ENCODE peak calls at places on chromosome 21, in ten cellular contexts. L is left ventricle myocardium inferior; E is CD4-positive, CD25-positive, alpha-beta regulatory T cell; D is aorta; K is substantia nigra; B is HCT116; N is uterus; V is effector memory CD4-positive, alpha-beta T cell; Z is psoas muscle; W is mesenchymal stem cell. F is an unnamed sample.
A peak's percentile ranks its signal among the peaks of the same experiment; 100 is the strongest.

GRCh38 chr21:34779860-34780259 is 111.1 kb downstream of the CLIC6 start:
- DNase-seq in B (no peak), K (no peak), N (no peak), Z (no peak), E (no peak), D (no peak), W (no peak), V (no peak), L (no peak), F (no peak)

GRCh38 chr21:27703806-27704205 is 736.9 kb upstream of the ADAMTS5 start:
- DNase-seq in V (no peak), D (no peak), E (no peak), B (no peak), W (no peak), K (no peak), N (peak; percentile 25), Z (no peak), L (no peak), F (no peak)

GRCh38 chr21:33640697-33641338 is 723 bp downstream of the CRYZL1 start:
- DNase-seq in N (peak; percentile 19), K (no peak), V (no peak), E (no peak), D (no peak), L (no peak), B (peak; percentile 4), Z (no peak), W (peak; percentile 53), F (peak; percentile 34)

GRCh38 chr21:42609806-42610205 is 43.6 kb upstream of the PDE9A start:
- DNase-seq in B (no peak), W (no peak), E (peak; percentile 26), K (no peak), D (peak; percentile 51), L (no peak), V (peak; percentile 15), N (no peak), Z (no peak), F (no peak)

GRCh38 chr21:42632336-42632751 is 21.1 kb upstream of the PDE9A start:
- DNase-seq in W (no peak), V (no peak), B (no peak), D (peak; percentile 69), L (no peak), E (no peak), N (no peak), K (no peak), Z (no peak), F (no peak)

GRCh38 chr21:16137106-16137505 is 407.3 kb downstream of the USP25 start:
- DNase-seq in B (no peak), V (no peak), K (no peak), L (no peak), Z (no peak), D (no peak), W (no peak), E (no peak), N (no peak), F (no peak)

GRCh38 chr21:29360799-29361765 is 62.4 kb downstream of the BACH1 start:
- DNase-seq in Z (no peak), V (no peak), L (no peak), W (no peak), K (peak; percentile 5), N (no peak), E (peak; percentile 41), D (no peak), B (no peak), F (no peak)

GRCh38 chr21:44442266-44443125 is 12.8 kb upstream of the LRRC3 start:
- DNase-seq in Z (peak; percentile 32), D (peak; percentile 61), K (no peak), W (no peak), L (no peak), B (no peak), N (no peak), V (no peak), E (no peak), F (no peak)

GRCh38 chr21:25859264-25859931 is 124.6 kb downstream of the GABPA start:
- DNase-seq in N (no peak), B (no peak), W (no peak), K (no peak), E (no peak), Z (no peak), D (no peak), V (no peak), L (no peak), F (no peak)

GRCh38 chr21:39188521-39189139 is 5.4 kb upstream of the PSMG1 start:
- DNase-seq in B (no peak), K (no peak), E (no peak), N (no peak), D (no peak), W (no peak), V (no peak), Z (no peak), L (no peak), F (no peak)

GRCh38 chr21:44437696-44438431 is 17.4 kb upstream of the LRRC3 start:
- DNase-seq in N (no peak), W (no peak), B (no peak), Z (peak; percentile 44), L (no peak), D (peak; percentile 64), K (no peak), E (no peak), V (no peak), F (no peak)

GRCh38 chr21:37153193-37153934 is 80.3 kb downstream of the TTC3 start:
- DNase-seq in N (peak; percentile 70), Z (no peak), L (no peak), D (no peak), V (no peak), W (peak; percentile 26), B (no peak), K (no peak), E (no peak), F (peak; percentile 14)

GRCh38 chr21:35234725-35235124 is 185.6 kb upstream of the RUNX1 start:
- DNase-seq in N (no peak), K (no peak), D (no peak), L (no peak), Z (no peak), E (peak; percentile 50), W (peak; percentile 36), V (no peak), B (no peak), F (no peak)

GRCh38 chr21:21712761-21713558 is 714.8 kb downstream of the NCAM2 start:
- DNase-seq in V (no peak), E (no peak), K (no peak), Z (no peak), D (no peak), B (no peak), W (peak; percentile 2), N (no peak), L (no peak), F (no peak)

GRCh38 chr21:42887321-42887720 is 5.8 kb upstream of the NDUFV3 start:
- DNase-seq in V (no peak), N (no peak), B (no peak), L (no peak), Z (no peak), W (peak; percentile 28), E (no peak), D (no peak), K (no peak), F (no peak)

GRCh38 chr21:36700961-36701911 is 2.3 kb downstream of the SIM2 start:
- DNase-seq in D (no peak), N (no peak), K (no peak), E (no peak), W (no peak), Z (no peak), B (no peak), L (no peak), V (no peak), F (no peak)

GRCh38 chr21:26842976-26843911 is 2.0 kb downstream of the ADAMTS1 start:
- DNase-seq in N (peak; percentile 96), B (no peak), E (peak; percentile 47), W (peak; percentile 96), K (peak; percentile 85), L (peak; percentile 95), D (peak; percentile 97), Z (peak; percentile 96), V (no peak), F (peak; percentile 92)

GRCh38 chr21:40120944-40121575 is 253.8 kb downstream of the PCP4 start:
- DNase-seq in D (no peak), Z (no peak), N (no peak), K (no peak), V (no peak), B (no peak), L (no peak), E (no peak), W (no peak), F (no peak)

GRCh38 chr21:18840239-18840638 is 436.7 kb upstream of the TMPRSS15 start:
- DNase-seq in B (peak; percentile 0), E (no peak), K (no peak), D (no peak), V (no peak), L (no peak), W (no peak), N (no peak), Z (no peak), F (no peak)

DNA sequence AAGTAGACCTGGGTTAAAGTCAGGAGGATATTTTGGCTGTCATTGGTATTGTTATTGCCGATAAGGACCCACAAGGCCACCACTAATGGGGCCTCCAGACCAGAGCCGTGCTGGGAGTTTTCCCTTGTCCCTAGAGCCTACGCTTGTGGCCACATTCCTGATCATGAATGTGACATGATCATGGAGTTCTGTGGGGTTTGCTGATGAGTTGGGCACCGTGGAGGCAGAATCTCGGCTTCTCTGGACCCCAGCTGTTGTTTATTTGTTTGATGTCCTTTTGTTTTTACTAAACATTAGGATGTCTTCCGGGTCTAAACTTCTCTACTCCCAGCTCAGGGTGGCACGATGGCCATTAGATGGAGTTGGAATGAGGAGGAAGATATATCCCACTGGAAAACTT is 74.9 kb upstream of the TMPRSS2 start:
- DNase-seq in E (no peak), L (no peak), Z (no peak), W (no peak), K (no peak), V (no peak), D (no peak), B (no peak), N (no peak), F (no peak)
- H3K27ac ChIP-seq in E (no peak overlapping the region), L (no peak overlapping the region), Z (no peak overlapping the region), W (no peak overlapping the region), K (no peak overlapping the region), V (no peak overlapping the region), D (no peak overlapping the region), B (no peak overlapping the region), N (no peak overlapping the region), F (no peak overlapping the region)

GRCh38 chr21:14584357-14585095 is 38.4 kb upstream of the SAMSN1 start:
- DNase-seq in N (no peak), K (no peak), W (no peak), L (no peak), E (peak; percentile 32), D (no peak), B (no peak), V (no peak), Z (no peak), F (no peak)
- H3K27ac ChIP-seq in N (no peak overlapping the region), K (no peak overlapping the region), W (no peak overlapping the region), L (no peak overlapping the region), E (no peak overlapping the region), D (no peak overlapping the region), B (no peak overlapping the region), V (no peak overlapping the region), Z (no peak overlapping the region), F (no peak overlapping the region)

GRCh38 chr21:14917762-14918161 is 147.0 kb downstream of the NRIP1 start:
- DNase-seq in W (no peak), L (no peak), B (no peak), D (no peak), E (no peak), V (no peak), Z (no peak), N (no peak), K (no peak), F (no peak)
- H3K27ac ChIP-seq in W (no peak overlapping the region), L (no peak overlapping the region), B (no peak overlapping the region), D (no peak overlapping the region), E (no peak overlapping the region), V (no peak overlapping the region), Z (no peak overlapping the region), N (no peak overlapping the region), K (no peak overlapping the region), F (no peak overlapping the region)

GRCh38 chr21:14742119-14742518 is 196.0 kb upstream of the SAMSN1 start:
- DNase-seq in K (no peak), E (no peak), L (no peak), N (no peak), W (no peak), V (no peak), B (no peak), Z (no peak), D (no peak), F (no peak)
- H3K27ac ChIP-seq in K (no peak overlapping the region), E (no peak overlapping the region), L (no peak overlapping the region), N (no peak overlapping the region), W (no peak overlapping the region), V (no peak overlapping the region), B (peak overlapping the region; percentile 30), Z (no peak overlapping the region), D (no peak overlapping the region), F (no peak overlapping the region)

F was measured in RWPE1.